ENCODE peak calls at places on chromosomes 3 and 15, in ten cellular contexts. K, B, I, F, U, V, C, R, E and Y are unnamed samples.

GRCh38 chr3:189123595-189124387 is 48.0 kb upstream of the TPRG1 start:
- DNase-seq in R (no peak), V (no peak), E (peak), B (no peak), I (no peak), U (no peak), F (no peak), K (no peak), C (no peak), Y (peak)

GRCh38 chr3:187013080-187013838 is 82.9 kb downstream of the ST6GAL1 start:
- DNase-seq in R (no peak), V (no peak), F (peak), K (no peak), E (no peak), B (no peak), U (no peak), I (no peak), C (no peak), Y (no peak)

GRCh38 chr3:78221796-78222195 is 1181.9 kb downstream of the ROBO2 start:
- DNase-seq in R (peak), K (no peak), C (no peak), V (no peak), U (no peak), E (no peak), I (no peak), F (no peak), B (no peak), Y (no peak)

GRCh38 chr15:77500986-77501385 is 80.3 kb downstream of the HMG20A start:
- DNase-seq in R (peak), I (no peak), E (no peak), V (no peak), U (no peak), F (no peak), C (no peak), B (no peak), K (no peak), Y (no peak)

GRCh38 chr3:187811580-187812250 is 66.4 kb upstream of the BCL6 start:
- DNase-seq in F (no peak), R (peak), B (no peak), K (no peak), C (no peak), E (no peak), V (no peak), I (no peak), U (no peak), Y (no peak)

GRCh38 chr15:69666921-69667811 is 214.5 kb downstream of the RPLP1 start:
- DNase-seq in I (no peak), R (no peak), F (no peak), B (no peak), V (no peak), C (no peak), K (no peak), U (no peak), E (no peak), Y (no peak)

GRCh38 chr15:33031324-33031736 is 163.2 kb downstream of the FMN1 start:
- DNase-seq in E (no peak), K (no peak), R (peak), V (no peak), B (no peak), I (no peak), U (no peak), C (no peak), F (no peak), Y (no peak)

GRCh38 chr15:98609144-98609852 is 39.0 kb upstream of the IGF1R start:
- DNase-seq in K (no peak), V (no peak), U (no peak), B (no peak), E (no peak), I (no peak), C (no peak), F (no peak), R (peak), Y (no peak)

GRCh38 chr15:66771351-66771650 is 69.3 kb downstream of the SMAD6 start:
- DNase-seq in B (no peak), C (no peak), I (no peak), R (no peak), E (no peak), V (no peak), U (no peak), F (no peak), K (no peak), Y (no peak)

GRCh38 chr3:42094128-42094527 is 3.0 kb downstream of the TRAK1 start:
- DNase-seq in B (no peak), C (no peak), U (no peak), I (no peak), V (no peak), K (no peak), F (no peak), R (no peak), E (no peak), Y (no peak)

GRCh38 chr3:129521702-129522101 is 6.7 kb upstream of the RHO start:
- DNase-seq in F (no peak), B (no peak), K (no peak), R (no peak), I (no peak), E (no peak), U (no peak), V (no peak), C (no peak), Y (no peak)

GRCh38 chr3:52311567-52312119 is 4.5 kb upstream of the DNAH1 start:
- DNase-seq in C (no peak), V (no peak), F (no peak), I (no peak), B (no peak), R (no peak), K (no peak), U (peak), E (no peak), Y (no peak)

GRCh38 chr15:34799149-34799824 is 3.9 kb upstream of the ACTC1 start:
- DNase-seq in I (no peak), U (peak), R (no peak), C (no peak), E (peak), B (no peak), V (no peak), K (no peak), F (no peak), Y (peak)